ENCODE peak calls at places on chromosomes 6 and 20, in seven cellular contexts. M is A549, T is hepatocyte, F is pancreas, N is lower lobe of right lung, C is ovary, Q is sigmoid colon. X is an unnamed sample. For H3K4me1, the result is how much of the 10 kb centered on the place peaks cover.

GRCh38 chr20:35187584-35188190 is 15.8 kb downstream of the PROCR start:
- DNase-seq in T (no peak), F (no peak), Q (no peak), N (no peak), C (no peak), M (no peak), X (no peak)

GRCh38 chr6:164039954-164040375 is 625.4 kb downstream of the QKI start:
- DNase-seq in Q (peak), F (peak), N (peak), C (peak), M (no peak), T (no peak), X (peak)

GRCh38 chr6:6317386-6317785 is 3.1 kb downstream of the F13A1 start:
- DNase-seq in T (no peak), Q (no peak), N (no peak), M (no peak), C (no peak), F (no peak), X (no peak)

GRCh38 chr20:62358728-62359490 is 8.2 kb downstream of the LAMA5 start:
- DNase-seq in Q (no peak), F (no peak), M (no peak), C (no peak), T (peak), N (no peak), X (no peak)

GRCh38 chr6:3766219-3766618 is 14.7 kb upstream of the PXDC1 start:
- DNase-seq in Q (no peak), T (no peak), N (no peak), F (no peak), M (no peak), C (no peak), X (no peak)

GRCh38 chr6:117929501-117929900 is 22.4 kb downstream of the SLC35F1 start:
- DNase-seq in N (no peak), M (no peak), T (no peak), Q (no peak), C (no peak), F (no peak), X (no peak)

GRCh38 chr6:113574147-113574546 is 283.0 kb upstream of the MARCKS start:
- DNase-seq in Q (no peak), M (no peak), C (no peak), N (no peak), F (no peak), T (no peak), X (no peak)

GRCh38 chr6:40983752-40984151 is 55.3 kb downstream of the UNC5CL start:
- DNase-seq in C (no peak), T (no peak), F (no peak), Q (no peak), N (no peak), M (no peak), X (no peak)

GRCh38 chr6:66508433-66508832 is 801.4 kb upstream of the EYS start:
- DNase-seq in M (no peak), F (no peak), Q (no peak), T (no peak), N (no peak), C (no peak), X (no peak)

GRCh38 chr6:144718431-144718830 is 433.3 kb downstream of the UTRN start:
- DNase-seq in C (no peak), Q (no peak), T (no peak), N (no peak), F (no peak), M (no peak), X (no peak)

GRCh38 chr6:45703041-45703739 is 312.5 kb downstream of the CLIC5 start:
- DNase-seq in Q (no peak), T (no peak), N (no peak), F (no peak), M (no peak), C (no peak), X (no peak)

GRCh38 chr6:129929433-129929832 is 68.3 kb upstream of the TMEM244 start:
- DNase-seq in C (no peak), Q (no peak), T (peak), F (no peak), N (no peak), M (no peak), X (no peak)

GRCh38 chr6:90818163-90818562 is 231.3 kb upstream of the MAP3K7 start:
- DNase-seq in Q (no peak), N (no peak), M (no peak), C (no peak), F (no peak), T (no peak), X (no peak)

GRCh38 chr6:143603474-143603873 is 74.3 kb upstream of the PHACTR2 start:
- DNase-seq in Q (no peak), M (no peak), C (no peak), T (no peak), N (no peak), F (no peak), X (no peak)

GRCh38 chr20:46414608-46415007 is 8.2 kb upstream of the ELMO2 start:
- DNase-seq in T (no peak), M (no peak), N (no peak), F (no peak), C (no peak), Q (no peak), X (no peak)

GRCh38 chr6:133097208-133097607 is 143.9 kb upstream of the EYA4 start:
- DNase-seq in C (no peak), F (no peak), M (no peak), Q (no peak), T (no peak), N (no peak), X (no peak)

GRCh38 chr6:128597956-128598355 is 77.6 kb upstream of the PTPRK start:
- DNase-seq in Q (no peak), N (no peak), F (no peak), C (no peak), T (no peak), M (no peak), X (no peak)

GRCh38 chr20:64244870-64245603 is 10.5 kb upstream of the PCMTD2 start:
- DNase-seq in C (no peak), T (no peak), F (no peak), M (no peak), N (peak), Q (no peak), X (no peak)

GRCh38 chr6:170050591-170051041 is 240.3 kb downstream of the DLL1 start:
- DNase-seq in M (no peak), F (no peak), C (peak), T (no peak), N (peak), Q (no peak), X (peak)

GRCh38 chr20:57724610-57725405 is 15.0 kb upstream of the PMEPA1 start:
- DNase-seq in N (no peak), F (no peak), Q (no peak), C (no peak), M (no peak), T (no peak), X (no peak)

GRCh38 chr6:81748946-81749345 is 3.5 kb downstream of the TENT5A start:
- DNase-seq in C (no peak), N (no peak), F (no peak), T (no peak), M (no peak), Q (no peak), X (no peak)

GRCh38 chr6:41846666-41847237 is 48.4 kb downstream of the USP49 start:
- DNase-seq in C (no peak), M (peak), Q (peak), T (peak), F (peak), N (no peak), X (no peak)

GRCh38 chr6:8574749-8575468 is 139.6 kb upstream of the SLC35B3 start:
- DNase-seq in F (no peak), M (no peak), C (no peak), N (no peak), Q (no peak), T (no peak), X (no peak)

GRCh38 chr6:156146891-156147290 is 630.3 kb upstream of the ARID1B start:
- DNase-seq in M (no peak), Q (no peak), F (no peak), C (no peak), T (no peak), N (no peak), X (no peak)

GRCh38 chr6:154937306-154938244 is 57.5 kb upstream of the TIAM2 start:
- DNase-seq in C (no peak), T (no peak), M (no peak), F (no peak), Q (no peak), N (no peak), X (no peak)

GRCh38 chr6:42236680-42237473 is 19.2 kb upstream of the MRPS10 start:
- DNase-seq in N (no peak), T (no peak), M (no peak), Q (no peak), F (no peak), C (no peak), X (no peak)

GRCh38 chr6:66496659-66497058 is 789.6 kb upstream of the EYS start:
- DNase-seq in T (peak), F (no peak), C (no peak), Q (no peak), M (no peak), N (no peak), X (no peak)

GRCh38 chr6:119205911-119206617 is 127.6 kb upstream of the FAM184A start:
- DNase-seq in Q (no peak), M (no peak), T (no peak), N (no peak), F (no peak), C (no peak), X (no peak)

GRCh38 chr6:37653933-37654565 is 43.6 kb downstream of the MDGA1 start:
- DNase-seq in F (no peak), T (peak), Q (no peak), N (no peak), C (no peak), M (peak), X (no peak)

GRCh38 chr6:33123732-33124524 is 48.1 kb downstream of the HLA-DPB1 start:
- DNase-seq in T (peak), N (no peak), F (no peak), M (peak), C (no peak), Q (no peak), X (no peak)
- TF ChIP-seq CTCF in T (peak), N (peak), F (no peak), M (peak), C (no peak), Q (no peak), X (peak)

GRCh38 chr6:28764014-28764723 is 159.6 kb downstream of the TRIM27 start:
- DNase-seq in M (no peak), T (no peak), Q (no peak), F (no peak), C (no peak), N (no peak), X (no peak)
- H3K4me3 ChIP-seq in M (peak), T (no peak), Q (no peak), F (no peak), C (no peak), N (no peak), X (no peak)

GRCh38 chr20:33645072-33645358 is 17.1 kb upstream of the C20orf144 start:
- DNase-seq in F (no peak), N (no peak), C (no peak), Q (no peak), T (no peak), M (no peak), X (no peak)
- H3K4me1 ChIP-seq in F (under half), N (under half), C (under half), Q (under half), T (under half), M (under half), X (under half)

DNA sequence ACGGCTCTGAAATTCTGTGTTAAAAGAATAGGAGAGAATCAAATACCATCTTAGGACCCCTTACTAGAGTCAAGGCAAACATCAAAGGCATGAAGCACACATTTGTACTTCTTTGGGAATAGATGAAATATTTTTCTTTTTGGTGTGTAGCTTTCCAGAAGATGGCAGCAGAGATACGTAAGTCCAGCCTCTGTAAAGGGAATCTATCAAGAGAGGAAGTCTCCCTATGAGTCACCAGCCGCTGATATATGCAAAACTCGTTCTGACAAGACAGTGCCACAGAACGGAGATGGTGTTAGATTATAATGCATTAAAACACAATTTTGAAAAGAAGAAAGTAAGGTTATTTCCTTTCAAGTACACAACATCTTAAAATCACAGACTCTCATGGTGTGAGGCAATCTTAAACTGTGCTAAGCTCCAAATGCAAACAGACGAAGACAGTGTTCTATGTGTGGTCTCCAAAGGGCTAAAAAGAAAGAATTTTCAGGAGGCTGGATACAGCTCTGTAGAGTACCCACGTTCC is 120.0 kb upstream of the AGPAT4 start:
- DNase-seq in C (no peak), Q (no peak), T (peak), N (no peak), M (peak), F (peak), X (no peak)
- TF ChIP-seq CTCF in C (peak), Q (peak), T (peak), N (peak), M (peak), F (peak), X (peak)

GRCh38 chr6:13469688-13470087 is 17.7 kb downstream of the GFOD1 start:
- DNase-seq in M (no peak), N (no peak), T (no peak), Q (no peak), C (no peak), F (no peak), X (no peak)
- H3K4me3 ChIP-seq in M (no peak), N (no peak), T (no peak), Q (no peak), C (no peak), F (no peak), X (no peak)

GRCh38 chr20:44963325-44964215 is 2.7 kb upstream of the STK4 start:
- DNase-seq in N (no peak), F (no peak), C (no peak), M (no peak), T (no peak), Q (no peak), X (no peak)

GRCh38 chr20:44961024-44961866 is 1.0 kb upstream of the TOMM34 start:
- DNase-seq in F (no peak), M (no peak), Q (no peak), T (no peak), C (no peak), N (no peak), X (no peak)

GRCh38 chr20:44959896-44960852 is at the start of gene TOMM34:
- DNase-seq in T (peak), C (peak), N (peak), F (peak), M (peak), Q (peak), X (peak)

GRCh38 chr20:44962483-44962882 is 2.3 kb upstream of the TOMM34 start:
- DNase-seq in C (no peak), M (no peak), N (no peak), Q (no peak), F (no peak), T (no peak), X (no peak)

GRCh38 chr20:44961868-44962267 is 1.7 kb upstream of the TOMM34 start:
- DNase-seq in C (no peak), F (no peak), N (no peak), M (no peak), Q (no peak), T (no peak), X (no peak)
- H3K4me1 ChIP-seq in C (under half), F (under half), N (under half), M (under half), Q (under half), T (under half), X (under half)

GRCh38 chr20:31879143-31879987 is 8.9 kb downstream of the TTLL9 start:
- DNase-seq in M (peak), T (peak), N (peak), C (peak), F (peak), Q (peak), X (peak)
- TF ChIP-seq CTCF in M (no peak), T (no peak), N (peak), C (no peak), F (no peak), Q (no peak), X (peak)